ENCODE peak calls at places on chromosomes 16 and 17, in eight cellular contexts. H, P, W, E, X, I, A and O are unnamed samples. For H3K27me3, the result is how much of the 10 kb centered on the place peaks cover.

GRCh38 chr17:58401287-58401686 is 16.0 kb downstream of the RNF43 start:
- DNase-seq in H (no peak), P (no peak), W (no peak), E (no peak), X (no peak), I (no peak), A (no peak), O (no peak)

GRCh38 chr16:84550096-84550495 is 45.6 kb upstream of the MEAK7 start:
- DNase-seq in H (no peak), P (no peak), W (no peak), E (no peak), X (no peak), I (no peak), A (peak), O (no peak)

GRCh38 chr17:77400445-77400870 is 259.7 kb downstream of the SEC14L1 start:
- DNase-seq in H (no peak), P (peak), W (peak), E (no peak), X (no peak), I (peak), A (peak), O (no peak)

GRCh38 chr16:81487301-81487720 is 42.7 kb downstream of the CMIP start:
- DNase-seq in H (no peak), P (no peak), W (no peak), E (no peak), X (no peak), I (no peak), A (no peak), O (no peak)

GRCh38 chr16:1180772-1181714 is 28.1 kb downstream of the CACNA1H start:
- DNase-seq in H (peak), P (no peak), W (peak), E (no peak), X (no peak), I (peak), A (no peak), O (no peak)

GRCh38 chr16:27465483-27465879 is 63.5 kb downstream of the IL21R start:
- DNase-seq in H (no peak), P (no peak), W (no peak), E (peak), X (no peak), I (no peak), A (peak), O (no peak)

GRCh38 chr17:35740997-35741931 is 9.8 kb downstream of the RASL10B start:
- DNase-seq in H (no peak), P (no peak), W (peak), E (no peak), X (no peak), I (no peak), A (no peak), O (no peak)

GRCh38 chr16:19135201-19135838 is 21.6 kb downstream of the ITPRIPL2 start:
- DNase-seq in H (no peak), P (no peak), W (no peak), E (no peak), X (no peak), I (no peak), A (no peak), O (no peak)

GRCh38 chr16:55508941-55509920 is at the start of gene LPCAT2:
- DNase-seq in H (peak), P (peak), W (peak), E (peak), X (peak), I (peak), A (peak), O (peak)

GRCh38 chr17:67628580-67629013 is 89.1 kb upstream of the NOL11 start:
- DNase-seq in H (no peak), P (peak), W (no peak), E (no peak), X (peak), I (peak), A (peak), O (no peak)

GRCh38 chr16:25027781-25028180 is 12.6 kb upstream of the ARHGAP17 start:
- DNase-seq in H (no peak), P (no peak), W (no peak), E (no peak), X (no peak), I (no peak), A (no peak), O (no peak)

GRCh38 chr16:22397459-22397858 is 23.0 kb upstream of the CDR2 start:
- DNase-seq in H (no peak), P (peak), W (no peak), E (peak), X (no peak), I (no peak), A (no peak), O (peak)

GRCh38 chr16:46688101-46688656 is 799 bp downstream of the VPS35 start:
- DNase-seq in H (no peak), P (peak), W (no peak), E (no peak), X (no peak), I (no peak), A (peak), O (no peak)

GRCh38 chr17:48283390-48283789 is 146.6 kb downstream of the SKAP1 start:
- DNase-seq in H (no peak), P (no peak), W (no peak), E (no peak), X (no peak), I (no peak), A (no peak), O (no peak)

GRCh38 chr17:31318298-31319190 is 2.9 kb downstream of the EVI2A start:
- DNase-seq in H (peak), P (peak), W (peak), E (no peak), X (no peak), I (peak), A (no peak), O (no peak)

GRCh38 chr16:19167710-19168172 is 299 bp upstream of the SYT17 start:
- DNase-seq in H (peak), P (peak), W (peak), E (peak), X (peak), I (peak), A (peak), O (no peak)

GRCh38 chr17:47275245-47275984 is 21.8 kb downstream of the ITGB3 start:
- DNase-seq in H (peak), P (peak), W (peak), E (peak), X (peak), I (peak), A (peak), O (peak)

GRCh38 chr17:16937431-16937830 is 34.5 kb downstream of the TNFRSF13B start:
- DNase-seq in H (peak), P (no peak), W (no peak), E (no peak), X (no peak), I (no peak), A (peak), O (no peak)

GRCh38 chr17:75364078-75364477 is 41.4 kb downstream of the GRB2 start:
- DNase-seq in H (no peak), P (no peak), W (no peak), E (no peak), X (no peak), I (no peak), A (no peak), O (peak)

GRCh38 chr16:68401871-68402747 is 46.2 kb downstream of the SMPD3 start:
- DNase-seq in H (no peak), P (no peak), W (no peak), E (no peak), X (no peak), I (no peak), A (peak), O (no peak)

GRCh38 chr17:60601443-60602384 is 1.7 kb downstream of the PPM1D start:
- DNase-seq in H (peak), P (peak), W (no peak), E (peak), X (peak), I (peak), A (no peak), O (no peak)

GRCh38 chr17:76276461-76277299 is 11.5 kb downstream of the UBALD2 start:
- DNase-seq in H (no peak), P (no peak), W (no peak), E (no peak), X (no peak), I (no peak), A (no peak), O (no peak)

GRCh38 chr17:35022536-35023063 is 40.9 kb downstream of the RFFL start:
- DNase-seq in H (peak), P (peak), W (peak), E (peak), X (peak), I (peak), A (peak), O (peak)

GRCh38 chr16:84117482-84117843 is 721 bp upstream of the MBTPS1 start:
- DNase-seq in H (no peak), P (no peak), W (no peak), E (no peak), X (no peak), I (no peak), A (no peak), O (no peak)

GRCh38 chr17:45370949-45371413 is 54.2 kb upstream of the MAP3K14 start:
- DNase-seq in H (peak), P (no peak), W (no peak), E (no peak), X (peak), I (no peak), A (no peak), O (no peak)

GRCh38 chr16:88502371-88502770 is 49.3 kb downstream of the ZFPM1 start:
- DNase-seq in H (no peak), P (no peak), W (no peak), E (no peak), X (no peak), I (no peak), A (no peak), O (no peak)

GRCh38 chr16:3804426-3805016 is 76.0 kb downstream of the CREBBP start:
- DNase-seq in H (no peak), P (no peak), W (no peak), E (no peak), X (no peak), I (no peak), A (no peak), O (no peak)

GRCh38 chr16:67406628-67407027 is 9.6 kb downstream of the ZDHHC1 start:
- DNase-seq in H (no peak), P (no peak), W (no peak), E (no peak), X (no peak), I (no peak), A (no peak), O (no peak)

GRCh38 chr17:3794890-3795757 is 5.9 kb downstream of the ITGAE start:
- DNase-seq in H (no peak), P (no peak), W (no peak), E (peak), X (no peak), I (no peak), A (no peak), O (peak)

GRCh38 chr16:3256146-3256875 is at the start of gene MEFV:
- DNase-seq in H (no peak), P (no peak), W (no peak), E (no peak), X (no peak), I (no peak), A (no peak), O (no peak)

GRCh38 chr16:67022531-67023214 is 6.3 kb upstream of the CBFB start:
- DNase-seq in H (peak), P (no peak), W (peak), E (no peak), X (no peak), I (no peak), A (no peak), O (no peak)

GRCh38 chr16:24820522-24820921 is 25.2 kb upstream of the SLC5A11 start:
- DNase-seq in H (no peak), P (no peak), W (no peak), E (no peak), X (no peak), I (no peak), A (no peak), O (no peak)

GRCh38 chr17:65785109-65785508 is 223.7 kb upstream of the AXIN2 start:
- DNase-seq in H (no peak), P (no peak), W (no peak), E (peak), X (no peak), I (no peak), A (no peak), O (peak)

GRCh38 chr17:27459433-27459832 is 3.2 kb downstream of the KSR1 start:
- DNase-seq in H (no peak), P (no peak), W (no peak), E (peak), X (no peak), I (no peak), A (no peak), O (no peak)

GRCh38 chr16:82784567-82784956 is 157.8 kb downstream of the CDH13 start:
- DNase-seq in H (no peak), P (no peak), W (no peak), E (no peak), X (no peak), I (no peak), A (no peak), O (no peak)

GRCh38 chr16:14301150-14302030 is 230.3 kb downstream of the MRTFB start:
- DNase-seq in H (no peak), P (no peak), W (peak), E (peak), X (peak), I (peak), A (no peak), O (no peak)

DNA sequence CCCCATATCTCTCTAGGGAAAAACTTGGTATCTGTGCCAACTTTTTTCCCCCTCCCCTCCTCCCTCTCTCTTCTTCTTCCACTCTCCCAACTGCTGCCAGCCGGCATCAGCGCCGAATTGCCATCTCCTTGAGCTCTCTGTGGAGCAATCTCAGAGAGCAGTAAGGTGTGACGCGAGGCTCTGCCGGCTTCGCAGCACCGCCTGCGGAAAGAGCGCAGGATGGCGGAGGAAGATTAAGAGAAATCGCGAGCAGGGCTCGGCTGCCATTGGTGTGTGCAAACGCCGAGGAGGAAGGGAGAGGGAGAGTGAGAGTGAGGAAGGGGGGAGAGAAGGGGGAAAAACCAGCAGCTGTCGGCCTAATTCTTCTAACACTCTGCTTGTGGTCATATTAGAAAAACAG is 44.2 kb downstream of the NEUROD2 start:
- DNase-seq in H (no peak), P (no peak), W (no peak), E (no peak), X (no peak), I (no peak), A (no peak), O (no peak)
- H3K4me3 ChIP-seq in H (no peak), P (no peak), W (no peak), E (no peak), X (no peak), I (no peak), A (no peak), O (no peak)

GRCh38 chr16:78987676-78988075 is 612.9 kb downstream of the MAF start:
- DNase-seq in H (no peak), P (no peak), W (no peak), E (no peak), X (no peak), I (no peak), A (no peak), O (no peak)

GRCh38 chr16:78990309-78990701 is 610.2 kb downstream of the MAF start:
- DNase-seq in H (no peak), P (no peak), W (no peak), E (no peak), X (no peak), I (no peak), A (no peak), O (no peak)

GRCh38 chr16:78985736-78986605 is 614.6 kb downstream of the MAF start:
- DNase-seq in H (no peak), P (no peak), W (no peak), E (no peak), X (no peak), I (no peak), A (no peak), O (no peak)

GRCh38 chr16:78984887-78985464 is 615.6 kb downstream of the MAF start:
- DNase-seq in H (no peak), P (no peak), W (no peak), E (peak), X (peak), I (peak), A (no peak), O (no peak)

DNA sequence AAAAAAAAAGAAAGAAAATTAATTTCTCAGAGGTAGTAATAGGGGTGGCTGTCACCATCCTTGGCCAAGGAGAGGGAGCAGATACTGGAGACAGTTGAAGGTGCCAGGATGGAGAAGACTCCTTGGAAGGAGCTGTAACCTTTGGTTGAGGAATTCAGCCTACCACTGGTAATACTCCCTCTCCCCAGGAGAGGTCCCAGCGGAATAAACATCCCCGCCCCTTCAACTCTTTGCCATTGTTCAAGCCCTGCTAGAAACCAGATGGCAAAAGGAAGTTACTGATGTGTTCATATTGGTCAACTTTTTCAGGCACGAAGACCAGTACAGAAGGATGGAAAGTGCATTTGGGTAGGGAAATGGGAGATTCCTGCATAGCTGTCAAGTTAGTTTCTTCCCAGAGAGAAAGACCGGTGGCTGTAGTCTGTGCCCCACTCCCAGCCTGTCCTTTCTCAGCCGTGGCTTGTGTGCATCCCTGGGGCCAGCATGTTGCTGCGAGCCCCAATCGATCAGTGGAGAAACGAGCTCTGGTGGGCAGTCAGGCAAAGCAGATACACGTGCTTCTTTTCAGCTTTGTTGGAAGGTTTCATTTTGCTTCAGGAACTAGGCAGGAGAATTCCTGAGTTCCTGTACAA is 612.1 kb downstream of the MAF start:
- DNase-seq in H (no peak), P (no peak), W (no peak), E (no peak), X (no peak), I (no peak), A (no peak), O (no peak)
- TF ChIP-seq CTCF in H (no peak), P (no peak), W (no peak), E (no peak), X (no peak), I (no peak), A (no peak), O (no peak)

GRCh38 chr17:79777844-79778503 is at the start of gene CBX2:
- DNase-seq in H (peak), P (peak), W (peak), E (peak), X (peak), I (peak), A (peak), O (no peak)

GRCh38 chr17:79777166-79777843 is 643 bp upstream of the CBX2 start:
- DNase-seq in H (no peak), P (no peak), W (no peak), E (peak), X (peak), I (peak), A (peak), O (no peak)

GRCh38 chr17:79779088-79779529 is 1.2 kb downstream of the CBX2 start:
- DNase-seq in H (no peak), P (no peak), W (no peak), E (peak), X (no peak), I (no peak), A (peak), O (no peak)

GRCh38 chr17:79779661-79780365 is 1.9 kb downstream of the CBX2 start:
- DNase-seq in H (no peak), P (no peak), W (no peak), E (no peak), X (no peak), I (no peak), A (peak), O (no peak)

DNA sequence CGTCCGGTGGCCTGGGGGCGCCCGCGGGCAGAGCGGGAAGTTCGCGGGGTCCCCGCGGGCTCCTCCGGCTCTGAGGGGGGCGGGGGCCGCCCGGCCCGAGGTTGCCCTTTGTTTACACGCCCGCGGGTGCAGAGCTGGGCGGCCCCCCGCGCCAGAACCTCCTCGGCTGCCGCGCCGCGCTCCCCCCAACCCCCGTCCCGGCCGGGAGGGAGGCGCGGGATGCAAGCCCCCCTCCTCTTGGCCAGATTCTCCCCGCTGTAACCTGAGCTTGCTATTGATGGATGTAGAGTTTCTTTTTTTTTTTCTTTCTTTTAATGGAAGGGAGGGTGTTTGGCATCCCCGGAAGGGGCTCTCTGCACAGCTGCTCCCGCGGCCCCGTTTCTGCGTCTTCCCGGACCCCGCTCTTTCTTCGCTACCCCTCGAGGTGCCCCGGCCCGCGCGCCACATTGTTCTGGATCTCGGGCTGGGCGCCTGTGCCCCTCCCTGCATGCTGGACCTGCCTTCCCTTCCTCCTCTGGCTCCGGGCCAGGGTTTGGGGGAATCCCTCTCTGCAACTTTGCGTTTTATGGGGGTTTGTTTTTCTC is 648 bp downstream of the CBX2 start:
- DNase-seq in H (no peak), P (no peak), W (no peak), E (peak), X (no peak), I (no peak), A (peak), O (no peak)
- H3K27me3 ChIP-seq in H (under half), P (under half), W (half or more), E (under half), X (under half), I (under half), A (half or more), O (under half)

GRCh38 chr16:8716592-8716991 is 42.2 kb downstream of the ABAT start:
- DNase-seq in H (no peak), P (no peak), W (no peak), E (no peak), X (no peak), I (no peak), A (no peak), O (no peak)

GRCh38 chr16:8714143-8714542 is 39.7 kb downstream of the ABAT start:
- DNase-seq in H (no peak), P (no peak), W (no peak), E (no peak), X (no peak), I (no peak), A (no peak), O (no peak)

GRCh38 chr16:8712589-8713361 is 38.4 kb downstream of the ABAT start:
- DNase-seq in H (no peak), P (no peak), W (no peak), E (peak), X (no peak), I (no peak), A (no peak), O (no peak)

GRCh38 chr16:8716052-8716451 is 41.6 kb downstream of the ABAT start:
- DNase-seq in H (no peak), P (no peak), W (no peak), E (no peak), X (no peak), I (no peak), A (no peak), O (no peak)

DNA sequence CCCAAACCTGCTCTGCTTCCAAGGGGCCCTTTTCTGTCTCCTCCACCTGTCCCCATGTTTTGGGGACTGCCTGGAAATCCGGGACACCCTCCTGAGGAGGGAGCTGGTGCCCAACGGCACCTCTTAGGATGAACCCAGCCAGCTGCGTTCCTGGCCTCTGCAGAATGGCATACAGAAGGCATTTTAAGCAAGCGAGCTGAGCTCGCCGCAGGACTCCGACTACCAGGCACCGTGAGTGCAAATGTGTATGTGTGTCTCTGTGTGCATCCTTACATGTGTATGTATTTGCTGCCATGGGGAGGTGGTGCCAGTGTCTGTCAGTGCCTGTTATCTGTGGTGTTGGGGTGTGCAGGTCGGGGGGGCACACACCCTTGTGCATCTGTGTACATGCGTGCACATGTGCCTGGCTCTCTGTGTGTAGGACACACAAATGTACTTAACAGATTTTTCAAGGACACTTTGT is 39.2 kb downstream of the ABAT start:
- DNase-seq in H (no peak), P (no peak), W (no peak), E (no peak), X (no peak), I (no peak), A (no peak), O (no peak)
- H3K4me3 ChIP-seq in H (no peak), P (no peak), W (no peak), E (no peak), X (no peak), I (no peak), A (no peak), O (no peak)

GRCh38 chr16:10981697-10982216 is 37.4 kb downstream of the CLEC16A start:
- DNase-seq in H (no peak), P (no peak), W (no peak), E (no peak), X (no peak), I (no peak), A (no peak), O (no peak)
- TF ChIP-seq CTCF in H (peak), P (no peak), W (no peak), E (peak), X (peak), I (no peak), A (peak), O (peak)